ENCODE peak calls at places on chromosomes 4 and X, in four cellular contexts. L is GM13976, I is GM03348, Y is NCI-H748 treated with DMSO at 0.1 percent for 48 hours. G is an unnamed sample.

GRCh38 chrX:19640693-19641374 is 125.5 kb upstream of the MAP3K15 start:
- DNase-seq in L (no peak), I (no peak), Y (no peak), G (no peak)

GRCh38 chr4:56787380-56787779 is 34.1 kb downstream of the SPINK2 start:
- DNase-seq in L (no peak), I (no peak), Y (no peak), G (no peak)

GRCh38 chr4:80005863-80006262 is 67.2 kb downstream of the ANTXR2 start:
- DNase-seq in L (no peak), I (no peak), Y (no peak), G (no peak)

GRCh38 chr4:139015948-139016451 is 419 bp downstream of the NOCT start:
- DNase-seq in L (peak), I (no peak), Y (no peak), G (no peak)

GRCh38 chr4:170420255-170420693 is 330.5 kb upstream of the AADAT start:
- DNase-seq in L (peak), I (peak), Y (no peak), G (peak)

GRCh38 chrX:40468033-40468979 is 112.5 kb upstream of the ATP6AP2 start:
- DNase-seq in L (peak), I (peak), Y (peak), G (peak)

GRCh38 chr4:7236847-7237246 is 44.5 kb downstream of the SORCS2 start:
- DNase-seq in L (no peak), I (peak), Y (no peak), G (no peak)

GRCh38 chr4:74394476-74395136 is 29.7 kb downstream of the EREG start:
- DNase-seq in L (no peak), I (peak), Y (no peak), G (no peak)

GRCh38 chr4:21512351-21512750 is 436.2 kb downstream of the KCNIP4 start:
- DNase-seq in L (peak), I (peak), Y (peak), G (peak)

GRCh38 chr4:68630371-68630770 is 40.1 kb downstream of the UGT2B15 start:
- DNase-seq in L (no peak), I (no peak), Y (no peak), G (no peak)

GRCh38 chrX:16119353-16120220 is 3.8 kb upstream of the GRPR start:
- DNase-seq in L (peak), I (no peak), Y (no peak), G (no peak)

GRCh38 chrX:50068293-50068568 is 132.6 kb downstream of the AKAP4 start:
- DNase-seq in L (no peak), I (no peak), Y (no peak), G (no peak)

G was measured in skeletal muscle cell.